ENCODE peak calls at places on chromosomes 5 and 9, in nine cellular contexts. E is CD8-positive, alpha-beta T cell; P is NCI-H1417; U is HS-27A; B is iris pigment epithelial cell; W is stimulated activated CD4-positive, alpha-beta T cell treated with anti-CD3 and anti-CD28 coated beads, Interleukin-1b, Interleukin-23, amount 100 ng/mL, for 1 hour; Z is activated CD4-positive, alpha-beta T cell treated with anti-CD3 and anti-CD28 coated beads for 36 hours; M is iPS-NIHi11; J is CD4-positive, alpha-beta T cell. R is an unnamed sample.

GRCh38 chr5:132840896-132841818 is 10.7 kb upstream of the SHROOM1 start:
- DNase-seq in E (no peak), P (no peak), U (no peak), B (peak), W (no peak), Z (no peak), M (no peak), J (no peak), R (peak)

GRCh38 chr5:158940977-158941376 is 158.7 kb downstream of the EBF1 start:
- DNase-seq in E (no peak), P (no peak), U (no peak), B (no peak), W (no peak), Z (no peak), M (no peak), J (no peak), R (no peak)

GRCh38 chr5:125552486-125552885 is 806.0 kb upstream of the ZNF608 start:
- DNase-seq in E (no peak), P (no peak), U (no peak), B (peak), W (no peak), Z (no peak), M (no peak), J (no peak), R (no peak)

GRCh38 chr9:109349431-109349846 is 28.6 kb upstream of the EPB41L4B start:
- DNase-seq in E (no peak), P (no peak), U (peak), B (peak), W (no peak), Z (no peak), M (no peak), J (no peak), R (peak)

GRCh38 chr9:87107072-87107471 is 159.8 kb upstream of the GAS1 start:
- DNase-seq in E (no peak), P (no peak), U (no peak), B (peak), W (no peak), Z (no peak), M (peak), J (no peak), R (peak)

GRCh38 chr5:4924581-4924980 is 215.5 kb upstream of the ADAMTS16 start:
- DNase-seq in E (no peak), P (no peak), U (no peak), B (peak), W (no peak), Z (no peak), M (no peak), J (no peak), R (peak)

GRCh38 chr5:1436036-1436435 is 9.2 kb downstream of the SLC6A3 start:
- DNase-seq in E (peak), P (no peak), U (no peak), B (no peak), W (no peak), Z (no peak), M (no peak), J (no peak), R (no peak)

GRCh38 chr9:75962186-75963036 is 71.9 kb downstream of the PCSK5 start:
- DNase-seq in E (no peak), P (no peak), U (no peak), B (peak), W (no peak), Z (no peak), M (peak), J (no peak), R (peak)

GRCh38 chr5:107476783-107477182 is 194.0 kb downstream of the EFNA5 start:
- DNase-seq in E (no peak), P (no peak), U (no peak), B (peak), W (no peak), Z (peak), M (no peak), J (no peak), R (peak)

GRCh38 chr9:350354-350753 is 135.7 kb downstream of the DOCK8 start:
- DNase-seq in E (no peak), P (no peak), U (no peak), B (no peak), W (no peak), Z (no peak), M (no peak), J (no peak), R (no peak)

GRCh38 chr5:1764606-1764960 is 35.1 kb downstream of the MRPL36 start:
- DNase-seq in E (no peak), P (no peak), U (no peak), B (no peak), W (no peak), Z (peak), M (no peak), J (no peak), R (no peak)

GRCh38 chr9:89879711-89880110 is 274.9 kb downstream of the GADD45G start:
- DNase-seq in E (peak), P (no peak), U (no peak), B (no peak), W (no peak), Z (no peak), M (no peak), J (no peak), R (no peak)

GRCh38 chr5:61330341-61330878 is 1.6 kb upstream of the ZSWIM6 start:
- DNase-seq in E (no peak), P (peak), U (no peak), B (peak), W (no peak), Z (no peak), M (peak), J (peak), R (peak)

GRCh38 chr5:859391-859790 is 8.6 kb upstream of the ZDHHC11 start:
- DNase-seq in E (no peak), P (no peak), U (no peak), B (no peak), W (no peak), Z (peak), M (no peak), J (no peak), R (no peak)

GRCh38 chr9:97598461-97599288 is 34.5 kb downstream of the TSTD2 start:
- DNase-seq in E (peak), P (peak), U (peak), B (peak), W (peak), Z (peak), M (peak), J (peak), R (peak)

GRCh38 chr9:69476797-69477196 is 151.8 kb downstream of the ENTREP1 start:
- DNase-seq in E (no peak), P (peak), U (no peak), B (no peak), W (no peak), Z (no peak), M (no peak), J (no peak), R (no peak)

GRCh38 chr5:143537056-143537455 is 133.6 kb upstream of the NR3C1 start:
- DNase-seq in E (no peak), P (no peak), U (no peak), B (no peak), W (no peak), Z (no peak), M (no peak), J (no peak), R (no peak)

GRCh38 chr5:7209583-7210139 is 186.3 kb upstream of the ADCY2 start:
- DNase-seq in E (no peak), P (peak), U (no peak), B (no peak), W (no peak), Z (no peak), M (no peak), J (no peak), R (no peak)

GRCh38 chr5:132207783-132208182 is 19.9 kb downstream of the P4HA2 start:
- DNase-seq in E (no peak), P (no peak), U (no peak), B (no peak), W (no peak), Z (no peak), M (peak), J (no peak), R (peak)

GRCh38 chr5:151570058-151570457 is 21.1 kb downstream of the FAT2 start:
- DNase-seq in E (no peak), P (no peak), U (no peak), B (no peak), W (no peak), Z (no peak), M (no peak), J (no peak), R (no peak)

GRCh38 chr5:143886621-143887301 is 74.8 kb downstream of the HMHB1 start:
- DNase-seq in E (no peak), P (no peak), U (no peak), B (no peak), W (no peak), Z (no peak), M (no peak), J (no peak), R (no peak)

GRCh38 chr5:108588323-108588722 is 159.4 kb upstream of the FER start:
- DNase-seq in E (no peak), P (no peak), U (no peak), B (no peak), W (no peak), Z (no peak), M (no peak), J (no peak), R (no peak)

GRCh38 chr9:8457814-8458213 is 658.2 kb upstream of the DMAC1 start:
- DNase-seq in E (no peak), P (no peak), U (no peak), B (no peak), W (no peak), Z (no peak), M (no peak), J (no peak), R (peak)

R was measured in choroid plexus epithelial cell.